ENCODE peak calls at places on chromosomes 7 and 10, in six cellular contexts. F, Q, J, M, W and U are unnamed samples.

GRCh38 chr10:69123306-69123746 is 652 bp upstream of the VPS26A start:
- DNase-seq in F (peak), Q (peak), J (no peak), M (peak), W (peak), U (peak)

GRCh38 chr10:132716691-132717490 is 69.1 kb downstream of the NKX6-2 start:
- DNase-seq in F (no peak), Q (no peak), J (no peak), M (no peak), W (no peak), U (no peak)

GRCh38 chr7:118918556-118918955 is 694.1 kb downstream of the ANKRD7 start:
- DNase-seq in F (peak), Q (no peak), J (no peak), M (peak), W (peak), U (no peak)

GRCh38 chr7:16066805-16067459 is 354.4 kb downstream of the CRPPA start:
- DNase-seq in F (peak), Q (no peak), J (no peak), M (no peak), W (peak), U (no peak)

GRCh38 chr10:6333086-6333485 is 130.4 kb downstream of the PFKFB3 start:
- DNase-seq in F (no peak), Q (no peak), J (no peak), M (no peak), W (no peak), U (no peak)

GRCh38 chr7:36305648-36306047 is 84.0 kb upstream of the ANLN start:
- DNase-seq in F (no peak), Q (no peak), J (no peak), M (no peak), W (no peak), U (no peak)

GRCh38 chr7:159032753-159033472 is 111.8 kb downstream of the VIPR2 start:
- DNase-seq in F (no peak), Q (no peak), J (no peak), M (no peak), W (no peak), U (no peak)

GRCh38 chr10:78283069-78283682 is 249.5 kb downstream of the RPS24 start:
- DNase-seq in F (no peak), Q (no peak), J (no peak), M (no peak), W (no peak), U (no peak)

GRCh38 chr7:132240262-132240661 is 336.0 kb downstream of the PLXNA4 start:
- DNase-seq in F (no peak), Q (no peak), J (no peak), M (no peak), W (no peak), U (no peak)

GRCh38 chr10:101007099-101007711 is 7.6 kb downstream of the LZTS2 start:
- DNase-seq in F (no peak), Q (no peak), J (no peak), M (no peak), W (no peak), U (no peak)

GRCh38 chr10:68348265-68348741 is 15.6 kb upstream of the PBLD start:
- DNase-seq in F (peak), Q (no peak), J (peak), M (peak), W (peak), U (peak)

GRCh38 chr7:79736418-79736817 is 283.0 kb upstream of the MAGI2 start:
- DNase-seq in F (no peak), Q (no peak), J (no peak), M (no peak), W (no peak), U (no peak)

GRCh38 chr10:60031664-60032063 is 125.3 kb upstream of the CCDC6 start:
- DNase-seq in F (peak), Q (peak), J (no peak), M (peak), W (no peak), U (no peak)

GRCh38 chr7:137942459-137943115 is 59.3 kb downstream of the CREB3L2 start:
- DNase-seq in F (no peak), Q (no peak), J (no peak), M (no peak), W (no peak), U (no peak)

GRCh38 chr10:366186-366585 is 230.9 kb downstream of the ZMYND11 start:
- DNase-seq in F (no peak), Q (no peak), J (no peak), M (no peak), W (no peak), U (no peak)

GRCh38 chr7:6271694-6272371 is 591 bp downstream of the CYTH3 start:
- DNase-seq in F (no peak), Q (no peak), J (peak), M (no peak), W (peak), U (no peak)

GRCh38 chr7:111735661-111736323 is 173.5 kb upstream of the IMMP2L start:
- DNase-seq in F (peak), Q (peak), J (peak), M (peak), W (peak), U (peak)

GRCh38 chr10:5458949-5459747 is 40.2 kb downstream of the CALML5 start:
- DNase-seq in F (no peak), Q (no peak), J (no peak), M (no peak), W (no peak), U (no peak)

GRCh38 chr10:58919927-58920654 is 256.4 kb upstream of the PHYHIPL start:
- DNase-seq in F (peak), Q (no peak), J (no peak), M (peak), W (peak), U (no peak)

GRCh38 chr7:16978358-16979244 is 96.8 kb upstream of the AGR3 start:
- DNase-seq in F (peak), Q (no peak), J (no peak), M (peak), W (peak), U (no peak)

GRCh38 chr10:98309366-98310355 is 41.7 kb upstream of the LOXL4 start:
- DNase-seq in F (peak), Q (no peak), J (no peak), M (peak), W (peak), U (no peak)

GRCh38 chr10:101643546-101643945 is 51.4 kb downstream of the FBXW4 start:
- DNase-seq in F (no peak), Q (no peak), J (no peak), M (no peak), W (no peak), U (no peak)

GRCh38 chr10:3972460-3973366 is 187.7 kb upstream of the KLF6 start:
- DNase-seq in F (no peak), Q (no peak), J (no peak), M (no peak), W (no peak), U (no peak)

GRCh38 chr7:66183700-66184099 is 21.4 kb upstream of the TPST1 start:
- DNase-seq in F (peak), Q (no peak), J (no peak), M (peak), W (peak), U (no peak)

GRCh38 chr7:55545496-55545895 is 26.8 kb downstream of the VOPP1 start:
- DNase-seq in F (peak), Q (no peak), J (no peak), M (peak), W (peak), U (no peak)

GRCh38 chr7:40211291-40212003 is 76.6 kb downstream of the SUGCT start:
- DNase-seq in F (no peak), Q (no peak), J (no peak), M (no peak), W (no peak), U (no peak)

GRCh38 chr7:1228535-1229333 is 3.9 kb upstream of the UNCX start:
- DNase-seq in F (no peak), Q (no peak), J (no peak), M (no peak), W (no peak), U (no peak)

GRCh38 chr7:142925413-142925812 is 8.1 kb downstream of the TRPV5 start:
- DNase-seq in F (no peak), Q (no peak), J (no peak), M (no peak), W (no peak), U (no peak)

GRCh38 chr10:22583683-22584082 is 130.7 kb downstream of the PIP4K2A start:
- DNase-seq in F (no peak), Q (no peak), J (no peak), M (no peak), W (no peak), U (no peak)

GRCh38 chr10:117631276-117632151 is 89.0 kb downstream of the EMX2 start:
- DNase-seq in F (no peak), Q (no peak), J (no peak), M (no peak), W (no peak), U (no peak)

GRCh38 chr7:16967174-16967868 is 85.5 kb upstream of the AGR3 start:
- DNase-seq in F (peak), Q (no peak), J (no peak), M (no peak), W (no peak), U (no peak)